ENCODE peak calls at places on chromosomes 7 and 10, in four cellular contexts. B, W, F and J are unnamed samples.

GRCh38 chr7:11607676-11608075 is 224.3 kb downstream of the THSD7A start:
- DNase-seq in B (no peak), W (no peak), F (no peak), J (no peak)

GRCh38 chr7:112556633-112557032 is 75.8 kb downstream of the LSMEM1 start:
- DNase-seq in B (peak), W (no peak), F (no peak), J (no peak)

GRCh38 chr10:98258683-98259454 is 9.1 kb downstream of the LOXL4 start:
- DNase-seq in B (peak), W (no peak), F (no peak), J (no peak)

GRCh38 chr7:43781726-43782607 is 23.5 kb downstream of the BLVRA start:
- DNase-seq in B (peak), W (no peak), F (no peak), J (no peak)

GRCh38 chr7:45691155-45691656 is 117.0 kb downstream of the ADCY1 start:
- DNase-seq in B (no peak), W (no peak), F (no peak), J (no peak)

GRCh38 chr7:116592445-116592844 is 67.6 kb downstream of the CAV1 start:
- DNase-seq in B (no peak), W (no peak), F (no peak), J (no peak)

GRCh38 chr7:26156454-26157365 is 4.7 kb downstream of the NFE2L3 start:
- DNase-seq in B (peak), W (no peak), F (no peak), J (no peak)

GRCh38 chr7:120320218-120320961 is 47.4 kb downstream of the KCND2 start:
- DNase-seq in B (no peak), W (no peak), F (no peak), J (no peak)

GRCh38 chr10:62993121-62993520 is 140.0 kb upstream of the NRBF2 start:
- DNase-seq in B (peak), W (no peak), F (no peak), J (no peak)

GRCh38 chr10:119246862-119247549 is 39.6 kb downstream of the GRK5 start:
- DNase-seq in B (peak), W (no peak), F (no peak), J (no peak)

GRCh38 chr10:811379-811778 is 120.1 kb downstream of the LARP4B start:
- DNase-seq in B (no peak), W (no peak), F (no peak), J (no peak)

GRCh38 chr7:110841840-110842579 is 248.9 kb upstream of the LRRN3 start:
- DNase-seq in B (no peak), W (no peak), F (no peak), J (no peak)

GRCh38 chr10:89478085-89478738 is 57.2 kb downstream of the SLC16A12 start:
- DNase-seq in B (no peak), W (peak), F (no peak), J (no peak)

GRCh38 chr10:100148353-100149211 is 37.2 kb downstream of the ERLIN1 start:
- DNase-seq in B (peak), W (no peak), F (no peak), J (no peak)

GRCh38 chr7:149772236-149772820 is 1.1 kb downstream of the ZNF467 start:
- DNase-seq in B (peak), W (peak), F (peak), J (peak)

GRCh38 chr7:4830176-4830575 is 31.7 kb downstream of the PAPOLB start:
- DNase-seq in B (peak), W (peak), F (peak), J (no peak)